ENCODE peak calls at places on chromosome 10, in ten cellular contexts. E is astrocyte, Z is ovary, S is HCT116, J is uterus, Y is psoas muscle, K is Peyer's patch, G is PC-3, V is pancreas, M is ascending aorta. L is an unnamed sample.

GRCh38 chr10:78335691-78336401 is 302.2 kb downstream of the RPS24 start:
- DNase-seq in K (peak; percentile 42), J (peak; percentile 28), Z (peak; percentile 38), M (no peak), E (peak; percentile 93), S (no peak), Y (peak; percentile 44), V (no peak), G (peak; percentile 56), L (no peak)

GRCh38 chr10:104122273-104123107 is 519 bp downstream of the SFR1 start:
- DNase-seq in S (no peak), G (no peak), K (peak; percentile 52), Z (no peak), M (no peak), E (no peak), V (no peak), J (no peak), Y (no peak), L (no peak)

GRCh38 chr10:298033-298432 is 162.8 kb downstream of the ZMYND11 start:
- DNase-seq in E (no peak), J (no peak), M (no peak), G (no peak), S (no peak), V (no peak), Z (no peak), Y (no peak), K (no peak), L (no peak)

GRCh38 chr10:100519321-100520051 is at the start of gene SEC31B:
- DNase-seq in K (no peak), M (no peak), S (no peak), J (no peak), Y (peak; percentile 53), G (no peak), Z (peak; percentile 29), V (peak; percentile 37), E (no peak), L (no peak)

GRCh38 chr10:103839867-103840746 is 15.3 kb downstream of the SH3PXD2A start:
- DNase-seq in Z (no peak), Y (peak; percentile 56), G (no peak), M (no peak), S (no peak), J (no peak), V (peak; percentile 46), K (no peak), E (no peak), L (no peak)

GRCh38 chr10:52378124-52378523 is 64.0 kb downstream of the DKK1 start:
- DNase-seq in J (no peak), M (no peak), V (no peak), K (no peak), Y (no peak), S (no peak), G (no peak), Z (no peak), E (no peak), L (no peak)

GRCh38 chr10:71975087-71975890 is 11.1 kb downstream of the CHST3 start:
- DNase-seq in J (no peak), E (no peak), Y (peak; percentile 89), G (peak; percentile 58), V (peak; percentile 65), K (no peak), Z (peak; percentile 63), S (no peak), M (no peak), L (no peak)

GRCh38 chr10:44947356-44948152 is 12.0 kb upstream of the RASSF4 start:
- DNase-seq in K (no peak), J (no peak), V (no peak), Y (no peak), M (no peak), E (no peak), S (no peak), Z (no peak), G (no peak), L (no peak)

GRCh38 chr10:17214991-17215781 is 12.9 kb upstream of the VIM start:
- DNase-seq in E (peak; percentile 98), J (no peak), Y (no peak), Z (no peak), G (peak; percentile 82), K (no peak), S (peak; percentile 83), V (no peak), M (no peak), L (no peak)

GRCh38 chr10:63901228-63901627 is 380.0 kb downstream of the REEP3 start:
- DNase-seq in M (no peak), G (peak; percentile 24), E (no peak), K (no peak), J (no peak), Y (no peak), Z (no peak), S (no peak), V (no peak), L (no peak)

GRCh38 chr10:50830066-50830465 is 55.4 kb downstream of the A1CF start:
- DNase-seq in Z (no peak), M (no peak), S (no peak), J (no peak), V (no peak), E (no peak), G (no peak), K (no peak), Y (no peak), L (no peak)

GRCh38 chr10:75345738-75346137 is 55.8 kb downstream of the ZNF503 start:
- DNase-seq in M (no peak), Z (no peak), J (no peak), Y (no peak), V (no peak), E (no peak), K (no peak), G (no peak), S (no peak), L (no peak)

DNA sequence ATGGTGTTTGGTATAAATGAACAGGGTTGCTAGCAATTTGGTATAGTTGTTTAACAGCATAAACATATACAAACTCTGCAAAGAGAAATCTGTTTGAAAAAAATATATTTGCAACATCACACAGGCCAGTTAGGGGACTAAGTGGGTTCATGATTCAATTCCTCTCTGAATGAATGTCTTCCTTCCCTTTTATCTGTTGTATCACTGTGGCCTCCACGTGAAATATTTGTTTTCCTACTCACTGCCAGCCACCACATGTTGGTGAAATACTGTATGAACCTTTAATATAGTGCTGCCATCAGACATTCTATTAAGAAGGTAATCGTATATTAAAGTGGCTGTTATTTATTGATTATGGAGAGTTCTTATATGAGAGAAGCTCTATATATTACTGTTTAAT is 157.0 kb downstream of the ARID5B start:
- DNase-seq in G (no peak), V (no peak), Z (no peak), S (no peak), Y (no peak), M (no peak), K (no peak), E (no peak), J (no peak), L (no peak)
- H3K4me1 ChIP-seq in G (peaks cover 9% of the 10 kb centered on the region), V (peaks cover 15% of the 10 kb centered on the region), Z (peaks cover 8% of the 10 kb centered on the region), S (no peaks in the 10 kb centered on the region), Y (peaks cover 87% of the 10 kb centered on the region), M (peaks cover 71% of the 10 kb centered on the region), K (no peaks in the 10 kb centered on the region), E (peaks cover 23% of the 10 kb centered on the region), J (no peaks in the 10 kb centered on the region), L (peaks cover 26% of the 10 kb centered on the region)

DNA sequence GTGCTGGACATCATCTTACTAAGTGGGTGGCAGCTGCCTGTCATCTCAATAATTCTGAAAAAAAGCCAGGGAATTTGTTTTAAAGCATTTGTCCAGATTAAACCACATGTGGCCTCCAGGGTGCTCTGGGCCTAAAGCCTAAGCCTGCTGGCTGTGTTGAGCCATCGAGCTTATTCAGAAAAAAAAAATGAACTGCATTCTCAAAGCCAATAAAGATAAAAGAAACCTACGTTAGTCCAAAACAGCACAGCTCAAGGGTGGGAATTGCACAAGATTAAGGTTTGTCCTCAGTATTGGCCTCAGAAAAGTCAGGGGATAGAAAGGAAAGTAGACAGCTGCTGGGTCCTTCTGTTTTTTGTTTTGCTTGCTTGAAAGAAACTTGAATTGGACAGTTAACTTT is 22.6 kb upstream of the PRTFDC1 start:
- DNase-seq in G (no peak), Z (peak; percentile 64), K (no peak), E (peak; percentile 81), J (peak; percentile 50), Y (peak; percentile 42), M (no peak), S (no peak), V (no peak), L (no peak)
- H3K4me3 ChIP-seq in G (no peak overlapping the region), Z (no peak overlapping the region), K (no peak overlapping the region), E (no peak overlapping the region), J (no peak overlapping the region), Y (no peak overlapping the region), M (no peak overlapping the region), S (no peak overlapping the region), V (no peak overlapping the region), L (no peak overlapping the region)

DNA sequence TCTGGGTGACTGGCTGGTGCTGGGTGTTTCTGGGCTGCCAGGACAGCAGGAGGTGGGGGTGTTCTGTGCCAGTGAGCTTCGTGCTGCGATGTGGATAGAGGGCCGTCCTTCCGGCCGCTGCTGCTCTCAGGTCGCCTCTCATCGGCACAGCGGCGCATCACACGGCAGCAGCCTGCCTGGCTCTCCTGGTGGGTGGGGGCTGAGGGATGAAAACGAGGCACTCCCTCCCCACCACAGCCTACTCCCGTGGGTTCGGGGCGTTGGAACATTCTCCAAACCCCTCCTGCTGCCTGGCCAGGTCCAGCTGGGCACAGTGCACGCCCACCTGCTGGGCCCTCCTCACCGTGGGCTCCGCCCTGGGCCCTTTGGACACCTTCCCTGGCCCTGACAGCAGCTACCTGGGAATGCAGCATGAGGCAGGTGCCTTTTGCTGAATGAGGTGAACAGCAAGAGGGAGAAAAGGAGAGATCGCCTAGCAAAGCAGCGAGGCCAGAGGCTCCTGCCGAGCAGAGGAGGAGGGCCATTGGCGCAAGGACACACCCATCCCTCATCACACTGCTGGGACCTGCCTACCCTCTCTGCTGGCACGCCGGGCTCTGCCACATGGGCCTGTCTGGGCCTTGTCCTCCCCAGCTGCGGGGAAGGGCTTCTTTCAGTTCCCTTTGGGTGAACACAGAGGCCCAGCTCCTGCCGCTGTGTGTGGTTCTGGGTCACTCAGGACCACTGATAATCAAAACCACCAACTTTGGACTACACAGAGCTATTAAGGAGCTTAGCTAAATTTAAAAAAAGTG is 33.4 kb downstream of the INPP5A start:
- DNase-seq in S (no peak), M (no peak), E (no peak), G (no peak), V (no peak), J (no peak), Z (no peak), K (peak; percentile 88), Y (no peak), L (no peak)
- H3K27ac ChIP-seq in S (no peak overlapping the region), M (peak overlapping the region; percentile 78), E (no peak overlapping the region), G (peak overlapping the region; percentile 92), V (no peak overlapping the region), J (no peak overlapping the region), Z (no peak overlapping the region), K (peak overlapping the region; percentile 20), Y (no peak overlapping the region), L (no peak overlapping the region)

DNA sequence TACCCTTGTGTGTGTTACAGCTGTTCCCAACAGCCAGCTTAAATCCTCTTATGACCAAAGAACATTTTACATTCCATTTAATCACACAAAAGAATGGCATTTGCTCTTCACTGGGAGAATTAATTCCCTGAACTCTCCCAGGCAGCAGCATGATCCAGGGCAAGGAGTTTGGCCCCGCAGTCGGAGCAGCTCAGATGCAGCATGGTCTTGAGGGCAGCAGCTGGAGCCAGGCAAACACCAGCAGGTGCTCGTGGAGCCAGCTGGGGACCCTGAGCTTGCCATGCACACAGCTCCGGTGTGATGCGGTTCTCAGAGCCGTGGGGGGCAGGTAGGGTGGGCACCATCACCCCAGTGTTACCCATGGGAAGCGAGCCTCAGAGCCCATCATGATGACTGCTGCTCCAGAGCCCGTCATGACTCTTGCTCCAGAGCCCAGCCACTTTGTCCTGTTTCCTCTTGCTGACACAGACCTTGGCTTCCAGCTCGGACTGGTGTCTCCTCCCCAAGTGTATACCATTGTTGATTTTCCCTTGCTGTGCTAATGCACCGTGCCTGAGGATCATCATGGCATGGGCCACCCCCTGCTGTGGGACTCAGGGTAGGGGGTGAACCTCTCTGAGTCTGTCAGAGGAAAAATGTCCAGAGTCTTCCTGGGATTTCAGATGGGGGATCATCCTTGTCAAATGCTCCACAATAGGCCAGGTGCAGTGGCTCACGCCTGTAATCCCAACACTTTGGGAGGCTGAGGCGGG is 75.8 kb downstream of the ZRANB1 start:
- DNase-seq in Y (no peak), E (no peak), V (no peak), M (no peak), G (no peak), Z (no peak), J (no peak), K (no peak), S (no peak), L (no peak)
- H3K4me1 ChIP-seq in Y (peaks cover 92% of the 10 kb centered on the region), E (no peaks in the 10 kb centered on the region), V (peaks cover 15% of the 10 kb centered on the region), M (peaks cover 92% of the 10 kb centered on the region), G (no peaks in the 10 kb centered on the region), Z (peaks cover 40% of the 10 kb centered on the region), J (peaks cover 26% of the 10 kb centered on the region), K (no peaks in the 10 kb centered on the region), S (no peaks in the 10 kb centered on the region), L (no peaks in the 10 kb centered on the region)